ENCODE peak calls at places on chromosomes 11 and 22, in four cellular contexts. B is upper lobe of right lung, N is sigmoid colon, L is tibial artery. O is an unnamed sample. For H3K4me1, the result is how much of the 10 kb centered on the place peaks cover.

GRCh38 chr22:43435851-43436535 is 24.2 kb downstream of the MPPED1 start:
- DNase-seq in N (no peak), L (peak), B (peak), O (no peak)

GRCh38 chr11:82988936-82989627 is 82.6 kb downstream of the RAB30 start:
- DNase-seq in N (no peak), B (no peak), L (no peak), O (no peak)

GRCh38 chr11:59754494-59754858 is 700 bp upstream of the STX3 start:
- DNase-seq in B (no peak), N (no peak), L (no peak), O (no peak)

GRCh38 chr11:114060402-114061052 is 1.0 kb downstream of the ZBTB16 start:
- DNase-seq in N (peak), B (peak), L (no peak), O (peak)

GRCh38 chr22:39600491-39601179 is 30.1 kb downstream of the CACNA1I start:
- DNase-seq in L (no peak), N (no peak), B (no peak), O (no peak)

GRCh38 chr22:30208631-30209603 is 37.6 kb downstream of the LIF start:
- DNase-seq in B (no peak), N (peak), L (peak), O (peak)

GRCh38 chr11:33699515-33700424 is 856 bp downstream of the C11orf91 start:
- DNase-seq in N (no peak), B (no peak), L (no peak), O (no peak)

GRCh38 chr11:106381895-106382294 is 304.4 kb downstream of the AASDHPPT start:
- DNase-seq in B (no peak), N (no peak), L (no peak), O (no peak)

GRCh38 chr11:79274636-79275315 is 166.1 kb downstream of the TENM4 start:
- DNase-seq in B (no peak), L (no peak), N (no peak), O (peak)

GRCh38 chr11:19474211-19474610 is 233.5 kb upstream of the E2F8 start:
- DNase-seq in N (no peak), B (no peak), L (no peak), O (no peak)

GRCh38 chr11:28137832-28138231 is 29.6 kb downstream of the METTL15 start:
- DNase-seq in B (no peak), L (no peak), N (no peak), O (no peak)

GRCh38 chr22:48678171-48679135 is 1149.2 kb downstream of the BRD1 start:
- DNase-seq in L (no peak), N (no peak), B (no peak), O (no peak)

GRCh38 chr11:66042227-66043007 is 6.5 kb downstream of the GAL3ST3 start:
- DNase-seq in L (no peak), N (no peak), B (no peak), O (no peak)

GRCh38 chr22:43451651-43452050 is 39.8 kb downstream of the MPPED1 start:
- DNase-seq in L (no peak), N (no peak), B (peak), O (no peak)

GRCh38 chr22:31504282-31504681 is 7.9 kb downstream of the SFI1 start:
- DNase-seq in B (no peak), N (no peak), L (no peak), O (no peak)

GRCh38 chr11:107999759-108000455 is 8.8 kb upstream of the CUL5 start:
- DNase-seq in L (no peak), B (no peak), N (no peak), O (no peak)

GRCh38 chr11:108207683-108208060 is 14.8 kb downstream of the NPAT start:
- DNase-seq in N (no peak), L (no peak), B (no peak), O (no peak)

GRCh38 chr11:108672113-108672512 is 7.2 kb downstream of the DDX10 start:
- DNase-seq in B (no peak), L (no peak), N (no peak), O (no peak)

GRCh38 chr22:20043997-20044342 is 23.1 kb downstream of the TANGO2 start:
- DNase-seq in N (no peak), L (no peak), B (no peak), O (no peak)

GRCh38 chr11:108853864-108854263 is 189.0 kb downstream of the DDX10 start:
- DNase-seq in L (no peak), N (no peak), B (no peak), O (no peak)

GRCh38 chr11:105799263-105799662 is 189.4 kb downstream of the GRIA4 start:
- DNase-seq in L (no peak), B (no peak), N (no peak), O (no peak)

GRCh38 chr11:75474878-75475766 is 42.1 kb upstream of the KLHL35 start:
- DNase-seq in B (peak), L (no peak), N (no peak), O (no peak)

GRCh38 chr11:96015911-96016565 is 92.1 kb upstream of the MTMR2 start:
- DNase-seq in L (no peak), B (no peak), N (no peak), O (no peak)

GRCh38 chr11:30798547-30799236 is 212.5 kb upstream of the MPPED2 start:
- DNase-seq in L (no peak), B (no peak), N (no peak), O (no peak)

GRCh38 chr22:42994917-42995562 is 19.9 kb downstream of the PACSIN2 start:
- DNase-seq in N (peak), B (no peak), L (peak), O (peak)

GRCh38 chr11:47130541-47130940 is 46.1 kb downstream of the ARFGAP2 start:
- DNase-seq in B (no peak), L (no peak), N (peak), O (no peak)

DNA sequence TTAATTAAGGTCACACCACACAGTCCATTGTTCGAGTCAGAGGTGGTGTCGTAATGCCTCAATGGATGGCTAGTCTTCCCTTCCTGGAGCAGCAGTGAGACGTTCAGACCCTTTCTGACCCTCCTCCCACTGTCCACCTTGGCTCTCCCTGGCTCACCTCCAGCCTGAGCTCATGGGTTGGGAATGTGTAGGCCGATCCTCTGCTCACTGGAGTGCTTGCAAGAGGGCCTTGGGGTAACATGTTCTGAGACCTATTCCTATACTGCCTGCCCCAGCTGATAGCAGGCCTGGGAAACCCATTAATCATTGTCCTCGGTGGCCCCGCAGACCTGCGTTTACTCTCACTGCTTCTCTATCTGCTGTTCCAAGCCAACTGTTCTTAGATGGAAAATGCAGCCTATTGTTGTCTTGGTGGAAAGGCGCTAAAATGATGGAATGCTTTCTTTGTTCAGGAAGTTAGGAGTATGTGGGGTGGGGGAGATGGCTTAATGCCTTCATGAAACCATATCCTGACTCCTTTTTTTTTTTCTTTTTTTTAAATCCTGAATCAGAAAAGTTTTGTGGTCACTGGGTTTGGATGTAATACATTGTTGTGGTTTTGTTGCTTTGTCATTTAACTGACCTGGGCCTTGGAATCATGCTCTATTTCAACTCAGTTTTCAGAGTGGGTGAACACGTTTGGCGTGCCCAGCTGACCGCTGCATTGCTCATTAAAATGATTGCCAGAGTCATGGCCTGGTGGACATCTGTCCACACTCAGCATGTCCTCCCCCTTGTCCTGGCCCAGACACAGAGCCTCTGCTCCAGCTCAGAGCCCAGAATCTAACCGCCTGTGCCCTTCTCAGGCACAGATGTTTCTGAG is 72.5 kb downstream of the MICAL2 start:
- DNase-seq in L (no peak), B (no peak), N (no peak), O (peak)
- H3K4me1 ChIP-seq in L (half or more), B (under half), N (half or more), O (half or more)

GRCh38 chr11:117795726-117796455 is 1.1 kb downstream of the DSCAML1 start:
- DNase-seq in L (no peak), B (no peak), N (no peak), O (no peak)
- H3K4me3 ChIP-seq in L (no peak), B (no peak), N (peak), O (no peak)

GRCh38 chr22:36910461-36910860 is 3.0 kb upstream of the CSF2RB start:
- DNase-seq in B (no peak), L (no peak), N (no peak), O (no peak)

GRCh38 chr22:36902143-36902911 is 11.1 kb upstream of the CSF2RB start:
- DNase-seq in N (no peak), B (no peak), L (no peak), O (no peak)

GRCh38 chr22:36911887-36912661 is 1.4 kb upstream of the CSF2RB start:
- DNase-seq in B (no peak), N (no peak), L (no peak), O (peak)

GRCh38 chr22:36904260-36904659 is 9.2 kb upstream of the CSF2RB start:
- DNase-seq in L (no peak), N (no peak), B (no peak), O (no peak)

DNA sequence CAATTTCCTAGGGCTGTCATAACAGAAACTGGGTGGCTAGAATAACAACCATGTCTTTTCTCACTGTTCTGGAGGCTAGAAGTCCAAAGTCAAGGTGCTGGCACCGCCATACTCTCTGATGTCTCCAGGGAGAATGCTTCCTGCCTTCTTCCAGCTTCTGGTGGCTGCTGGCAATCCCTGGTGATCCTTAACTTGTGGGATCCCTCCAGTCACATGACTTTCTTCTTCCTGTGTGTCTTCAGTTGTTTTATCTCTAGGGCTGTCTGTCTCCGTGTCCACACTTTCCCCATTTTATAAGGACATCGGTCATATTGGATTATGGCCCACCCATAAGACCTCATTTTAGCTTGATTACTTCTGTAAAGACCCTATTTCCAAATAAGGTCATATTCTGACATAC is 6.0 kb upstream of the CSF2RB start:
- DNase-seq in N (no peak), B (no peak), L (no peak), O (no peak)
- H3K4me1 ChIP-seq in N (under half), B (under half), L (under half), O (under half)

DNA sequence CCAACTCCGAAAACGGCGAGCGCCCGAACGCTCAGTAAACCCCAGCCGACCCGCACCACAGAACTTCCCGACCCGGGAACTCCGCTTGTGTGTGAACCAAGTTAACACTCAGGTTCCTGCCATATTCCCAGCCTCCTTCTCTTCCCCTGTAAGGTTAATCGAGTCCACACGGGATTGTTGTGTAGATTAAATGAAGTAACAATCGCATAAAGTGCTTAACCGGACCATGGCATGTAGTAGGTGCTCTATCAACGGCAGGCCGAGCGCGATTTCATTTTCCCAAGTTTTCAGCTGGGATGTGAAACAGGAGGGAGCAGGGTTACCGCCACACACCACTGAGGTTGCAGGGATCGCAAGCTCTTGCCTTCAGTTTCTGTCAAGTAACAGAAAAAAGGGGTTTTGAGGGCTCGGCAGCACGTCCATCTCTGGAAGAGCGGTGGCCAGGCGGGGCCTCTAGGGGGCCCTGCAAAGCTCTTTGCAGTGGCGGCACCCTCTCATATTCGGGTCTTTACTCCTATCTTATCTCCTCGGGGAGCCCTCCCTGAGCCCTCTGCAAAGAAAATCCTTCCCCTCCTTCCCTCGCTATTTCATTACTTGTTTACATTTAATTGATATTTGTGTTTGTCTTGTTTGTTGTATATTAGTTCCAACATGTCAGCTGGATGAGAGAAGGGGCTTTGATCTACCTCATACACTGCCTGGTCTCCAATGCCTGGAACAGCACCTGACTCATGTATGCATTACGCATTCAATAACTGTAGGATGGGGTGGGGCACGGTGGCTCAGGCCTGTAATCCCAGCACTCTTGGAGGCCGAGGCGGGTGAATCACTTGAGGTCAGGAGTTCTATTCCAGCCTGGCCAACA is 792 bp upstream of the PLEKHA7 start:
- DNase-seq in L (no peak), N (peak), B (no peak), O (no peak)
- H3K4me3 ChIP-seq in L (peak), N (peak), B (peak), O (no peak)

GRCh38 chr22:27647540-27647939 is 154.0 kb downstream of the MN1 start:
- DNase-seq in L (no peak), B (no peak), N (no peak), O (no peak)
- H3K4me1 ChIP-seq in L (under half), B (under half), N (under half), O (under half)

DNA sequence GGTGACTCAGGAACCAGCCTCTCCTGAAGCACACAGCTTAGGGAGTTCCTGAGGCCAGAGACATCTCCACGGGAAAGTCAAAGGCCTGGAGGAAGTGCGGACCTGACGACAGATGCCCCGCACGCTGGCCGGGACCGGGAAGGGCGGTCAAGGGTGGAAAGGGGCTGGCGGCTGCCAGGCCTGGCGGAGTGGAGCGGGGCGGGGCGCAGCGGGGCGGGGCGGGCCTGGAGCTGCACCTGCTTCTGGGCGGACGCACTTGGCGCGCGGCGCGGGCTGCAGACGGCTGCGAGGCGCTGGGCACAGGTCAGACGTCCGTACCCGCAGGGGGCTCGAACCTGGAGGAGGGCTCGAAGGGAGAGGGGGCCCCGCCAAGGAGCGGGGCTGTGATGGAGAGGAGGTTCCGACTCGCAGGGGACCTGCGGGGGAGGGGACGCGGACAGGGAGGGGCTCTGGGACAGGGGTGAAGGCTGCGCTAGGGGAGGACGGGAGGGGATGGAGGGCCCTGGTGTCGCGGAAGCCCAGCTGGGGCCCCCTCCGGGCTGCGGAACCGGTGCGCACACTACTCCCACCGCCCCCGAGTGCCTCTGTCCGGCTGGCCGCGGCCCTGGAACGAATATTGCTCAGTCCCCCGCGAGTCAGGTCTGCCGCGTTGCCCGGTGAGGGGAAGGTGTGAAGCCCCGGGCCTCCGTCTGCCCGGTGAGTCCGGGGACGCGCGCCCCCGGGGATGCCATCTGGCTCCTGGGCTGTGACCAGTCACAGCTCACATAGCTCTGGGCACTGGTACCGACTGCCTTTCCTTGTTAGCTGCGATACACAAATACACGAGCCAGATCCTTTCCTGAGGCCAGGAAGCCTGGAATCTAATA is at the start of gene TMEM45B:
- DNase-seq in B (peak), N (no peak), L (no peak), O (no peak)
- H3K4me3 ChIP-seq in B (peak), N (no peak), L (no peak), O (no peak)